ENCODE peak calls at places on chromosomes 16 and 17, in five cellular contexts. R is adrenal gland, C is AG09319, Y is A549, I is HFF-Myc. Q is an unnamed sample.

GRCh38 chr16:88062341-88062861 is 111.2 kb downstream of the BANP start:
- DNase-seq in I (peak; percentile 30), Y (no peak), C (peak; percentile 53), R (peak; percentile 74), Q (peak; percentile 37)

GRCh38 chr17:72985882-72986720 is 106.4 kb downstream of the SLC39A11 start:
- DNase-seq in R (peak; percentile 85), Y (peak; percentile 79), I (no peak), C (peak; percentile 48), Q (peak; percentile 62)

GRCh38 chr17:65173284-65173793 is 36.2 kb downstream of the RGS9 start:
- DNase-seq in Y (peak; percentile 75), C (no peak), R (peak; percentile 83), I (peak; percentile 55), Q (no peak)

GRCh38 chr17:40980594-40980993 is 3.5 kb downstream of the KRT40 start:
- DNase-seq in C (peak; percentile 5), Y (no peak), R (peak; percentile 58), I (no peak), Q (no peak)

GRCh38 chr16:8674413-8675022 is at the start of gene ABAT:
- DNase-seq in R (peak; percentile 93), C (peak; percentile 18), I (peak; percentile 17), Y (peak; percentile 66), Q (peak; percentile 93)

GRCh38 chr17:34542700-34543336 is 36.6 kb upstream of the TMEM132E start:
- DNase-seq in I (no peak), C (no peak), R (peak; percentile 54), Y (peak; percentile 30), Q (peak; percentile 67)

GRCh38 chr16:1958715-1959268 is 546 bp upstream of the NDUFB10 start:
- DNase-seq in I (no peak), Y (no peak), R (no peak), C (no peak), Q (no peak)

GRCh38 chr16:12461201-12461600 is 342.5 kb downstream of the CPPED1 start:
- DNase-seq in C (no peak), R (no peak), I (no peak), Y (no peak), Q (no peak)

GRCh38 chr17:19672009-19672837 is 23.7 kb downstream of the ALDH3A2 start:
- DNase-seq in C (no peak), Y (no peak), I (no peak), R (peak; percentile 95), Q (no peak)

GRCh38 chr16:26645629-26646028 is 421.1 kb upstream of the C16orf82 start:
- DNase-seq in R (no peak), Y (peak; percentile 10), C (no peak), I (no peak), Q (peak; percentile 57)
- TF ChIP-seq CTCF in R (peak; percentile 27), Y (no peak), C (peak; percentile 9), I (no peak), Q (peak; percentile 68)

GRCh38 chr16:22141746-22142145 is 20.6 kb upstream of the SDR42E2 start:
- DNase-seq in R (no peak), I (peak; percentile 5), Y (peak; percentile 54), C (no peak), Q (no peak)
- TF ChIP-seq CTCF in R (no peak), I (peak; percentile 73), Y (peak; percentile 35), C (peak; percentile 27), Q (peak; percentile 43)

GRCh38 chr16:65832679-65833078 is 533.8 kb upstream of the CDH5 start:
- DNase-seq in Y (no peak), I (no peak), C (no peak), R (no peak), Q (no peak)
- TF ChIP-seq CTCF in Y (no peak), I (no peak), C (no peak), R (no peak), Q (no peak)

GRCh38 chr16:69108069-69108904 is 2.8 kb downstream of the HAS3 start:
- DNase-seq in R (no peak), C (no peak), Y (peak; percentile 32), I (no peak), Q (peak; percentile 24)
- TF ChIP-seq CTCF in R (no peak), C (no peak), Y (no peak), I (no peak), Q (no peak)

GRCh38 chr17:66737524-66737923 is 97.4 kb upstream of the CACNG5 start:
- DNase-seq in C (peak; percentile 35), Y (no peak), R (peak; percentile 81), I (no peak), Q (peak; percentile 46)
- TF ChIP-seq CTCF in C (peak; percentile 41), Y (no peak), R (no peak), I (no peak), Q (peak; percentile 31)